ENCODE peak calls at places on chromosome 6, in four cellular contexts. M is AG09319, W is heart left ventricle, G is adrenal gland. Y is an unnamed sample.

GRCh38 chr6:145036848-145037567 is 698.3 kb downstream of the EPM2A start:
- DNase-seq in M (no peak), G (peak; percentile 26), W (peak; percentile 28), Y (peak; percentile 46)

GRCh38 chr6:66326228-66326627 is 619.2 kb upstream of the EYS start:
- DNase-seq in W (no peak), M (no peak), G (no peak), Y (no peak)

GRCh38 chr6:157651731-157652490 is 171.1 kb upstream of the SNX9 start:
- DNase-seq in W (no peak), M (no peak), G (no peak), Y (no peak)

GRCh38 chr6:34919651-34920050 is 30.6 kb downstream of the ANKS1A start:
- DNase-seq in G (no peak), M (no peak), W (no peak), Y (no peak)

GRCh38 chr6:154537486-154537885 is 27.0 kb upstream of the CNKSR3 start:
- DNase-seq in W (no peak), G (no peak), M (no peak), Y (no peak)

GRCh38 chr6:80142586-80142985 is 36.1 kb downstream of the BCKDHB start:
- DNase-seq in M (peak; percentile 18), G (no peak), W (no peak), Y (no peak)

GRCh38 chr6:125784365-125784764 is 6.4 kb upstream of the NCOA7 start:
- DNase-seq in G (no peak), W (no peak), M (no peak), Y (peak; percentile 47)

GRCh38 chr6:67653561-67653960 is 981.5 kb upstream of the ADGRB3 start:
- DNase-seq in W (no peak), G (no peak), M (no peak), Y (no peak)

GRCh38 chr6:36781669-36782068 is 57.6 kb downstream of the CPNE5 start:
- DNase-seq in M (no peak), G (no peak), W (no peak), Y (no peak)

GRCh38 chr6:148959511-148959910 is 212.7 kb downstream of the UST start:
- DNase-seq in M (no peak), W (no peak), G (no peak), Y (no peak)
- TF ChIP-seq CTCF in M (no peak), W (no peak), G (no peak), Y (no peak)

DNA sequence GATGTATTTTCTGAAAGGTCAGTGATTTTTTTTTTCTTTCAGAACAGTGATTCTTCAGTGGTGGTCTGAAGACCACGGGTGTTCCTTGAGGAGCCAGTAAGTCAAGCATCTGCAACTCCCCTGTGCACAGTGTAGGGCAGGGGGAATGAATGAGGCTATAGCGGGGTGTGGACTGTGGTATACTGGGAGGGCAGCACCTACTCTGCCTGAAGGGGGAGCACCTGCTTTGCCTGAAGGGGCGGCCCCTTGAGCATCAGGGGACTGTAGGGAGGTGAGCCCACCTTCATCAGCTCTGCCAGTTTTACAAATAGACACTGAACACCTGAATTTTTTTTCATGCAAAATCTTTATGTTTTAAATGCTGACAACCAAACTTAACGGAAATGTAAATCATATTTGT is 77.5 kb upstream of the RIPOR2 start:
- DNase-seq in G (no peak), W (no peak), M (no peak), Y (no peak)
- TF ChIP-seq CTCF in G (no peak), W (no peak), M (peak; percentile 22), Y (no peak)

DNA sequence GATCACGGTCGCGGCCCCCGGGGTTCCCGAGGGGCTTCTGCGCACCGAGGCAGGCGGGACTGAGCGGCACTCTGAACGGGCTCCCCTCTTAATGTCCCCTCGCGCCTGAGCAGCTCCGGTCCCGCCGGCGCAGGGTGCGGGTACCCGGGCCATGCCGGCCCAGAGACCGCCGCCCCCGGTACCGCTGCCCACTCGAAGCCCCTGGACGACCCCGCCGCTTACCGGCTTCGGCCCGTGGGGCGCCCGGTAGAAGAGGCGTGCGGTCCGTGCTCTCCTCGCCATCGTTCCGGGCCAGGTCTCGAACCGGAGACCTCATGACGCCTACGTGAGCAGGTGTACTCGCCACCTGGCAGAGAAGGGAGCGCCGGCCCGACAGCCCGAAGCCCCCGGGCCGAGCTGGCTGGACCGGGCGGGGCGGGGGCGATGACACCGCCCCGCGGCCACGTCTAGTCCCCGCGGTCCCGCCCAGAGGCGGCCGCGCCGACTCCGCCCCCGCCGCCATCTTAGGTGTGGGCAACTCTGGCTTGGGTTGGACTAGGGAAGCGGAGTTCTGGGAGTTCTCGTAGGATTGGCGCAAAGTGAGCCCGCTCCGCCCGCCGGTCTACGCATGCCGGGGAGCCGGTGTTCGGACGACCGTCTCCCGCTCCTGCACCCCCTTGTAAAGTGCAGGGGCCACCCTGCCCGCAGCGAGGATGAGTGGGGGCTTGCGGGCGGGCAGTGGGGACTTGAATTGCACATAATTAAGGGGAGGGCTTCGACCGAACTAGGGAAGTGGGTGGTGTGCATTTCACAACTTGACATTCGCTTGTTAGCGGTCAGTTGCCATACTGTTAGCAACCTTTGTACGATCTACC is at the start of gene SLC17A5:
- DNase-seq in G (peak; percentile 94), M (peak; percentile 73), W (peak; percentile 95), Y (peak; percentile 95)
- TF ChIP-seq CTCF in G (no peak), M (no peak), W (no peak), Y (no peak)

GRCh38 chr6:127301199-127301700 is 34.6 kb downstream of the RNF146 start:
- DNase-seq in G (no peak), W (no peak), M (no peak), Y (no peak)

GRCh38 chr6:127298475-127298874 is 31.8 kb downstream of the RNF146 start:
- DNase-seq in W (no peak), G (no peak), M (no peak), Y (no peak)

GRCh38 chr6:127297502-127298070 is 30.9 kb downstream of the RNF146 start:
- DNase-seq in W (no peak), M (no peak), G (no peak), Y (no peak)

GRCh38 chr6:127300411-127300810 is 33.7 kb downstream of the RNF146 start:
- DNase-seq in M (peak; percentile 54), G (no peak), W (no peak), Y (peak; percentile 14)

GRCh38 chr6:127299522-127300240 is 33.0 kb downstream of the RNF146 start:
- DNase-seq in G (no peak), M (no peak), W (no peak), Y (no peak)
- TF ChIP-seq CTCF in G (no peak), M (no peak), W (no peak), Y (no peak)

GRCh38 chr6:143687604-143688003 is 9.8 kb downstream of the PHACTR2 start:
- DNase-seq in G (no peak), W (no peak), M (no peak), Y (no peak)
- TF ChIP-seq CTCF in G (no peak), W (no peak), M (no peak), Y (no peak)

GRCh38 chr6:31922942-31923341 is 4.6 kb upstream of the C2 start:
- DNase-seq in M (no peak), G (no peak), W (no peak), Y (peak; percentile 40)
- TF ChIP-seq CTCF in M (peak; percentile 4), G (no peak), W (peak; percentile 13), Y (no peak)

GRCh38 chr6:14717307-14717706 is 528.6 kb upstream of the JARID2 start:
- DNase-seq in G (no peak), W (no peak), M (no peak), Y (no peak)
- TF ChIP-seq CTCF in G (no peak), W (no peak), M (no peak), Y (no peak)

GRCh38 chr6:13548500-13549210 is 25.7 kb upstream of the SIRT5 start:
- DNase-seq in G (no peak), M (no peak), W (no peak), Y (no peak)

GRCh38 chr6:13554929-13555333 is 19.5 kb upstream of the SIRT5 start:
- DNase-seq in M (no peak), W (peak; percentile 62), G (no peak), Y (no peak)

GRCh38 chr6:13545885-13546284 is 28.5 kb upstream of the SIRT5 start:
- DNase-seq in M (no peak), G (no peak), W (no peak), Y (no peak)

GRCh38 chr6:13553646-13554045 is 20.8 kb upstream of the SIRT5 start:
- DNase-seq in M (no peak), G (no peak), W (no peak), Y (no peak)

DNA sequence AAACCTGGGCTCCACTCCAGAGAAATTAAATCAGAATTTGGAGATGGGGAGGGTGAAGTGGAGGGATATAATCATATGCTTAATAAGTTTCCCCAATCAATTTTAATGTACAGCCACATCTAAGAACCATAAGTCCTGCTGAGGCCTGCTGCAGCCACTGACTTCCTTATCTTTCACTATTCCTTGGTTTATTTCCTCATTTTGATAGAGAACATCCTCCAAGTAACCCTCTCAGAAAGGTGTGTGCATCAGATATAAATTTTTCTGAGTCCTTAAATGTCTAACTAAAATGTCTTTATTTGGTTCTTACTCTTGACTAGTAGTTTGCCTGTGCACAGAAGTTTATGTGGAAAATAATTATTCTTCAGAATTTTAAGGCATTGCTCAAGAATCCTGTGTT is 23.7 kb upstream of the SIRT5 start:
- DNase-seq in G (no peak), M (no peak), W (no peak), Y (no peak)
- TF ChIP-seq CTCF in G (no peak), M (no peak), W (no peak), Y (no peak)

GRCh38 chr6:53151676-53152075 is 3.0 kb upstream of the GCM1 start:
- DNase-seq in M (no peak), G (no peak), W (no peak), Y (peak; percentile 18)
- TF ChIP-seq CTCF in M (peak; percentile 6), G (peak; percentile 26), W (no peak), Y (no peak)

GRCh38 chr6:143842468-143842901 is 653 bp upstream of the LTV1 start:
- DNase-seq in M (no peak), W (no peak), G (no peak), Y (no peak)

GRCh38 chr6:143845033-143845432 is 1.9 kb downstream of the LTV1 start:
- DNase-seq in M (no peak), W (no peak), G (no peak), Y (no peak)

GRCh38 chr6:143840595-143840994 is 2.5 kb upstream of the LTV1 start:
- DNase-seq in M (no peak), G (no peak), W (no peak), Y (no peak)

GRCh38 chr6:143842902-143843688 is at the start of gene LTV1:
- DNase-seq in M (peak; percentile 89), W (peak; percentile 98), G (peak; percentile 96), Y (peak; percentile 97)

DNA sequence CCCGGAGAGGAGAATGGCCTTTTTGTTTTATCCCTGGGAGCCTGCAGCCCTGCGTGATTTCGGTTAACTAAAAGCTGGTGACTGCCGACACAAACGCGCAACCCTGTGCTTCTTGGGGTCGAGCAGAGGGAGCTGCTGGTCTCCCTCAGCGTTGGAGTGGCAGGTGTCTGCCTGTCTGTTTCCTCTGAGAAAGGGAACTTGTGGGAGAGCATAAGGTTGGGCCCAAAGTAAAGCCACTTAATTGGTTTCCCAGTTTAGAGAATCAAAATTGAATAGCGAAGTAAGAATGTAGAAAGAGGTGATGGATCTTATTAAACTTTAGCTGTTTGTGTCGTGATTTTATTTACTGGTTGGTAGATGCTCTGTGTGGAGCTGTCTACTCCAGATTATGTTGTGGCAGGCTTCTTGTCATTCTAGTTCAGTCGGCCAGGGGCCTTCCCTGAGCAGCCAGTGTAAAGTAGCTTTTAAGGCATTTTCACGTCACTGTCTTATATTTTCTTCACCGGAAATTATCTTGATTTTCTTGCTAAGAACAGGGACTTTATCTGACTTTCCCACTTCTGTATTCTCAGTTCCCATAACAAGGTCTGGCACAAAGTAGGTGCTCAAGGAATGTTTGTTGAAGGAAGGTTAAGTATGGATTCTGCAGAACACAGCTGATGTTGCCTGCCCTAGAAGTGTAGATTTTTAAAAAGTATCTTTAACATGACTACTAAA is 709 bp downstream of the LTV1 start:
- DNase-seq in W (no peak), M (no peak), G (no peak), Y (peak; percentile 10)
- TF ChIP-seq CTCF in W (no peak), M (no peak), G (no peak), Y (no peak)

Y was measured in MCF 10A.